ENCODE peak calls at places on chromosomes 11 and 22, in eight cellular contexts. H is CD8-positive, alpha-beta T cell; L is GM06990; G is glutamatergic neuron; Q is IMR-90; D is CD4-positive, alpha-beta T cell; W is gastrocnemius medialis; M is mucosa of descending colon. V is an unnamed sample.

GRCh38 chr11:12853652-12854296 is 155.3 kb upstream of the RASSF10 start:
- DNase-seq in H (no peak), L (no peak), G (no peak), Q (peak), D (no peak), W (peak), M (peak), V (no peak)

GRCh38 chr11:123509737-123510578 is 79.9 kb downstream of the GRAMD1B start:
- DNase-seq in H (no peak), L (no peak), G (peak), Q (peak), D (no peak), W (no peak), M (no peak), V (no peak)

GRCh38 chr11:110787680-110788079 is 75.4 kb upstream of the ARHGAP20 start:
- DNase-seq in H (no peak), L (no peak), G (no peak), Q (no peak), D (no peak), W (no peak), M (no peak), V (no peak)

GRCh38 chr22:46038516-46039430 is 61.8 kb upstream of the WNT7B start:
- DNase-seq in H (no peak), L (no peak), G (no peak), Q (no peak), D (no peak), W (peak), M (no peak), V (no peak)

GRCh38 chr22:23438216-23438615 is 141.9 kb downstream of the IGLL1 start:
- DNase-seq in H (no peak), L (no peak), G (no peak), Q (no peak), D (no peak), W (no peak), M (no peak), V (no peak)

GRCh38 chr11:68843052-68843561 is 1.4 kb upstream of the CPT1A start:
- DNase-seq in H (peak), L (peak), G (no peak), Q (peak), D (no peak), W (no peak), M (peak), V (peak)

GRCh38 chr11:8099291-8099899 is 18.4 kb downstream of the TUB start:
- DNase-seq in H (peak), L (no peak), G (peak), Q (peak), D (peak), W (peak), M (peak), V (peak)

GRCh38 chr22:42991010-42991651 is 23.8 kb downstream of the PACSIN2 start:
- DNase-seq in H (no peak), L (no peak), G (no peak), Q (peak), D (no peak), W (no peak), M (peak), V (no peak)

GRCh38 chr11:119055901-119056300 is 1.1 kb downstream of the HYOU1 start:
- DNase-seq in H (no peak), L (no peak), G (no peak), Q (peak), D (no peak), W (no peak), M (no peak), V (no peak)

GRCh38 chr22:50303848-50304527 is 3.5 kb downstream of the PLXNB2 start:
- DNase-seq in H (no peak), L (no peak), G (no peak), Q (no peak), D (no peak), W (peak), M (peak), V (no peak)
- TF ChIP-seq CTCF in H (no peak), L (peak), G (no peak), Q (no peak), D (no peak), W (no peak), M (no peak), V (no peak)

DNA sequence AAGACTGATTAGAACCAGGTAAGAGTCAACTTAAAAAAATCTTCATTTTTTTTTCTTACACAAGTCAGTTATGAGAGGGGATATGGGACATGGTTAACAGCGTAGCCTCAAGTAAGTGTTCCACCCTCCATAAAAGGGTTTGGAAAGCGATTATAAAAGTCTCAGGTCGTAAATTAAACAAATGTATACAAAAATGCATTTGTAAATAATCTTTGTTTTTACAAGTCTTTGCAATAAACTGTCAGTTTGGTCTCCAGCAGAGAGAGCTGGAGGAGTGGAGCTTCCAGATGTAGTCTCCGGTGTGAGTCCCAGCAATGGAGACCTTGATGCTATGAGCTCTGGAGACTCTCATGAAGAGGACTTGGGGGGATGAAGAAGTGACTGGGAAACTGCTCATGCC is 99.8 kb upstream of the TP53AIP1 start:
- DNase-seq in H (no peak), L (no peak), G (no peak), Q (no peak), D (no peak), W (no peak), M (no peak), V (no peak)
- TF ChIP-seq CTCF in H (no peak), L (no peak), G (no peak), Q (no peak), D (no peak), W (no peak), M (no peak), V (no peak)

DNA sequence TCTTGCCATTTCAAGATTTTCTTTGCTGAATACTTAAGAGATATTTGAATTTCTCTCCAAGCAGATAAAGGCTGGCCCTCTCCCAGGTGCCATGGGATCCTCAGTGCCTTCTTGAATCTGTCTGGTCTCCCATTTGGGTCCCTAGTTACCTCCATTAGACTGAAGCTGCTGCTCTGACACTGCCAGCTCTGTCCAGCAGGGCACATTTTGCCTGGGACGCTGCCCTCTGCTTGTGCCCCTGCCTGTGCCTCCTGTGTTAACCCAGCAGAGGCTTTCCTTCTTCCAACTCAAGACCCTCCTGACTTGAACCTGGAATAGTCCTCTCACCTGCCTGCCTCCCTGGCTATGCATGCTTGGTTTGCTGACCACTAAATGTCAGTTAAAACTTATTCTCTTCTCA is 406.3 kb downstream of the BUD13 start:
- DNase-seq in H (no peak), L (no peak), G (no peak), Q (no peak), D (no peak), W (no peak), M (no peak), V (no peak)
- TF ChIP-seq CTCF in H (no peak), L (no peak), G (no peak), Q (no peak), D (no peak), W (no peak), M (no peak), V (no peak)

GRCh38 chr11:14578551-14578956 is 58.4 kb upstream of the PSMA1 start:
- DNase-seq in H (peak), L (peak), G (no peak), Q (peak), D (peak), W (no peak), M (peak), V (peak)
- TF ChIP-seq CTCF in H (no peak), L (no peak), G (no peak), Q (no peak), D (no peak), W (no peak), M (no peak), V (no peak)

V was measured in GM13976.